ENCODE peak calls at places on chromosomes 5 and 9, in six cellular contexts. I, J, X, R, C and F are unnamed samples.

GRCh38 chr9:133982971-133983720 is 9.0 kb downstream of the VAV2 start:
- DNase-seq in I (no peak), J (no peak), X (no peak), R (no peak), C (no peak), F (peak; percentile 68)

GRCh38 chr5:72121753-72122445 is 14.6 kb downstream of the MAP1B start:
- DNase-seq in I (no peak), J (no peak), X (no peak), R (no peak), C (no peak), F (no peak)

GRCh38 chr9:112546149-112547012 is 59.8 kb downstream of the KIAA1958 start:
- DNase-seq in I (no peak), J (peak; percentile 61), X (no peak), R (peak; percentile 23), C (peak; percentile 73), F (no peak)

GRCh38 chr9:16442622-16443021 is 427.8 kb downstream of the BNC2 start:
- DNase-seq in I (peak; percentile 64), J (peak; percentile 62), X (peak; percentile 30), R (no peak), C (peak; percentile 56), F (peak; percentile 80)

GRCh38 chr9:4717815-4718214 is 23.2 kb downstream of the AK3 start:
- DNase-seq in I (no peak), J (no peak), X (no peak), R (no peak), C (no peak), F (no peak)

GRCh38 chr9:87875839-87876545 is 6.7 kb upstream of the SPATA31E1 start:
- DNase-seq in I (no peak), J (no peak), X (peak; percentile 16), R (no peak), C (no peak), F (no peak)

GRCh38 chr5:67341478-67341877 is 144.9 kb upstream of the CD180 start:
- DNase-seq in I (no peak), J (no peak), X (no peak), R (no peak), C (no peak), F (no peak)

GRCh38 chr9:6777218-6777902 is 19.6 kb downstream of the KDM4C start:
- DNase-seq in I (no peak), J (no peak), X (no peak), R (no peak), C (peak; percentile 70), F (no peak)

GRCh38 chr5:42531611-42532010 is 108.4 kb downstream of the GHR start:
- DNase-seq in I (peak; percentile 57), J (peak; percentile 67), X (no peak), R (no peak), C (no peak), F (no peak)

GRCh38 chr5:27083763-27084420 is 45.5 kb upstream of the CDH9 start:
- DNase-seq in I (no peak), J (no peak), X (no peak), R (no peak), C (peak; percentile 42), F (no peak)

GRCh38 chr9:76562511-76562911 is 103.5 kb downstream of the GCNT1 start:
- DNase-seq in I (peak; percentile 67), J (peak; percentile 90), X (no peak), R (no peak), C (no peak), F (no peak)

GRCh38 chr5:170232786-170233185 is at the start of gene C5orf58:
- DNase-seq in I (no peak), J (no peak), X (no peak), R (no peak), C (peak; percentile 56), F (peak; percentile 50)

GRCh38 chr9:6592231-6592630 is 53.3 kb downstream of the GLDC start:
- DNase-seq in I (no peak), J (no peak), X (no peak), R (no peak), C (peak; percentile 82), F (no peak)

GRCh38 chr5:118987988-118988945 is at the start of gene DTWD2:
- DNase-seq in I (peak; percentile 92), J (peak; percentile 97), X (peak; percentile 96), R (peak; percentile 92), C (peak; percentile 97), F (peak; percentile 97)

GRCh38 chr5:102540251-102540812 is 41.5 kb upstream of the SLCO6A1 start:
- DNase-seq in I (no peak), J (no peak), X (no peak), R (no peak), C (no peak), F (no peak)

GRCh38 chr5:132771559-132771998 is 5.5 kb downstream of the SEPTIN8 start:
- DNase-seq in I (peak; percentile 48), J (peak; percentile 43), X (peak; percentile 77), R (no peak), C (peak; percentile 91), F (no peak)

GRCh38 chr5:157366741-157367684 is 93.0 kb upstream of the NIPAL4 start:
- DNase-seq in I (peak; percentile 82), J (peak; percentile 84), X (peak; percentile 72), R (no peak), C (peak; percentile 85), F (no peak)

GRCh38 chr5:138641547-138642298 is 66.5 kb upstream of the HSPA9 start:
- DNase-seq in I (peak; percentile 68), J (peak; percentile 86), X (peak; percentile 93), R (peak; percentile 73), C (peak; percentile 90), F (no peak)

GRCh38 chr9:130298663-130299279 is 33.2 kb downstream of the HMCN2 start:
- DNase-seq in I (no peak), J (peak; percentile 33), X (peak; percentile 79), R (peak; percentile 56), C (peak; percentile 74), F (peak; percentile 27)

GRCh38 chr5:139635606-139636206 is 12.4 kb upstream of the CXXC5 start:
- DNase-seq in I (peak; percentile 98), J (peak; percentile 94), X (peak; percentile 67), R (peak; percentile 67), C (peak; percentile 81), F (peak; percentile 95)

GRCh38 chr5:66230551-66230950 is 86.5 kb downstream of the SREK1 start:
- DNase-seq in I (no peak), J (no peak), X (no peak), R (no peak), C (peak; percentile 88), F (no peak)

GRCh38 chr5:1171340-1171941 is 30.0 kb upstream of the SLC6A19 start:
- DNase-seq in I (no peak), J (peak; percentile 97), X (no peak), R (no peak), C (no peak), F (peak; percentile 52)

GRCh38 chr5:1167361-1167727 is 34.1 kb upstream of the SLC6A19 start:
- DNase-seq in I (no peak), J (no peak), X (no peak), R (no peak), C (no peak), F (no peak)

GRCh38 chr5:1168751-1169607 is 32.4 kb upstream of the SLC6A19 start:
- DNase-seq in I (no peak), J (no peak), X (no peak), R (no peak), C (no peak), F (no peak)

GRCh38 chr5:1167728-1168709 is 33.4 kb upstream of the SLC6A19 start:
- DNase-seq in I (peak; percentile 76), J (peak; percentile 90), X (peak; percentile 82), R (peak; percentile 81), C (peak; percentile 67), F (no peak)

DNA sequence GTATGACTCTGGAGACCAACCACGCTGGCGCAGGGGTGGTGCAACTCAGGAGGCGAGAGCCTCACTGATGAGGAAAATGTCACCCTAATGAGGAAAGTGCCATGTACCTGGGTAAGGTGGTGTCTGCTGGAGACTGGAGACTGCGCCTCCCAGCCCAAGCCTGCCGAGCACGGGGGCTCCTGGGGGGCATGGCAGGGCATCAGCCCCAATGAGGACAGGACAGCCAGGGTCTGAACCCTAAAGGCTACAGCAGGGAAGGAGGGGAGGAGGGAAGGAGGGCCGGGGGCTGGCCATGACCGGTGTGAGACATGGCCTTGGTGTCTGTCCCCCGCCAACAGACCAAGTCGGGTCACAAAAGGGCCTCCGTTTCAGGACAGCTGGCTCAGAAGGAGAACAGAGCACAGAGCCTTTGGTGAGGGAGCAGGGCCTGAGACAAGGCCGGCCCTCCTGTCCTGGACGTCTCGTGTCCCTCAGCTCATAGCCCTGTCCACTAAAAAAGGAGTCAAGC is 31.7 kb upstream of the SLC6A19 start:
- DNase-seq in I (no peak), J (no peak), X (no peak), R (no peak), C (no peak), F (peak; percentile 39)
- H3K9ac ChIP-seq in I (no peak overlapping the region), J (no peak overlapping the region), X (no peak overlapping the region), R (no peak overlapping the region), C (no peak overlapping the region), F (no peak overlapping the region)

GRCh38 chr9:128049788-128050187 is 17.3 kb downstream of the NAIF1 start:
- DNase-seq in I (no peak), J (no peak), X (no peak), R (no peak), C (peak; percentile 57), F (no peak)
- H3K27ac ChIP-seq in I (no peak overlapping the region), J (no peak overlapping the region), X (no peak overlapping the region), R (no peak overlapping the region), C (no peak overlapping the region), F (no peak overlapping the region)

DNA sequence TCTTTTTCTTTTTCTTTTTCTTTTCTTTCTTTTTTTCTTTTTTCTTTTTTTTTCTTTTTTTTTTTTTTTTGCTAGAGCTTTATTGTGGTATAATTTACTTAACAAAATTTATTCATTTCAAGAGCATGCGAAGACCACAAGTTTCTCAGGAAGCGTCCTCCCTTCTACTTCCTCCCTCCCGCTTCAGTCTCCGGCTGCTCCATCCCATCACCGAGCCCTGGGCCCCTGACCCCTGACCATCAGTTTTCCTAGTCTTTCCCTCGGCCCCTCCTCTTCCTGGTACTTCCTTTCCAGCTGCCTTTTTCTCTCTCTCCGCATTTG is 34.7 kb downstream of the C9orf152 start:
- DNase-seq in I (no peak), J (no peak), X (no peak), R (no peak), C (no peak), F (no peak)
- H3K36me3 ChIP-seq in I (peaks cover 13% of the 10 kb centered on the region), J (peaks cover 43% of the 10 kb centered on the region), X (no peaks in the 10 kb centered on the region), R (peaks cover 41% of the 10 kb centered on the region), C (no peaks in the 10 kb centered on the region), F (no peaks in the 10 kb centered on the region)

GRCh38 chr9:105328872-105329728 is 84.6 kb downstream of the SLC44A1 start:
- DNase-seq in I (no peak), J (peak; percentile 71), X (no peak), R (no peak), C (peak; percentile 69), F (no peak)

GRCh38 chr9:105331160-105331559 is 86.7 kb downstream of the SLC44A1 start:
- DNase-seq in I (no peak), J (no peak), X (no peak), R (no peak), C (no peak), F (no peak)

GRCh38 chr9:105329729-105330082 is 85.3 kb downstream of the SLC44A1 start:
- DNase-seq in I (peak; percentile 25), J (peak; percentile 50), X (no peak), R (no peak), C (no peak), F (no peak)

GRCh38 chr9:105330755-105331154 is 86.3 kb downstream of the SLC44A1 start:
- DNase-seq in I (no peak), J (no peak), X (no peak), R (no peak), C (no peak), F (no peak)

DNA sequence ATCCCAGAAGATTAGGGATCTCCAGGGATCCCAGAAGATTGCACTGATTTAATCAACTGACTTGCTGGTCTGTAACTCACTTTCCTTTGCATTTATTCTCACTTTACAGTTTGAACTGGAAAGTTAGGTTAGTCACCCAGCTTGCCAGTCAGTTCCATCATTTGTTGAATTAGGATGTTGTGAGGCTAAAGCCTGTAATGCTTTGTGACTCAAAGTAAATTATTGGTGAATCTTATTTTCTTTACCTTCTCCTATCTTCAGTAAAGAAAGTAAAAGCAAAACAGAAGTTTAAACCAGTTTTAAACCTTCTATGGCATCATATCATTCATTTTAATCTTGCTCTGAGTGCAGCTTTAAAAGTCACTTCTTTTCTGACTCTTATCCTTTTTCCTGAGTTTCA is 85.8 kb downstream of the SLC44A1 start:
- DNase-seq in I (no peak), J (peak; percentile 60), X (no peak), R (no peak), C (peak; percentile 23), F (no peak)
- H3K9ac ChIP-seq in I (no peak overlapping the region), J (peak overlapping the region; percentile 59), X (no peak overlapping the region), R (no peak overlapping the region), C (no peak overlapping the region), F (no peak overlapping the region)